ENCODE peak calls at places on chromosome 7, in ten cellular contexts. I is activated naive CD8-positive, alpha-beta T cell treated with anti-CD3 and anti-CD28 coated beads for 36 hours; C is naive thymus-derived CD4-positive, alpha-beta T cell; H is sciatic nerve; Z is lung; A is prostate gland; T is HFF-Myc; D is foreskin fibroblast; M is activated CD4-positive, CD25-positive, alpha-beta regulatory T cell; K is cardiac muscle cell. N is an unnamed sample.

GRCh38 chr7:18013936-18014335 is 13.7 kb downstream of the PRPS1L1 start:
- DNase-seq in I (no peak), C (no peak), H (no peak), Z (no peak), A (no peak), T (no peak), D (peak; percentile 42), M (no peak), K (peak; percentile 69), N (no peak)

GRCh38 chr7:73738220-73738611 is 386 bp downstream of the ABHD11 start:
- DNase-seq in I (peak; percentile 58), C (peak; percentile 26), H (peak; percentile 79), Z (peak; percentile 64), A (peak; percentile 60), T (no peak), D (peak; percentile 78), M (peak; percentile 48), K (peak; percentile 66), N (peak; percentile 70)

GRCh38 chr7:132557489-132558044 is 18.7 kb downstream of the PLXNA4 start:
- DNase-seq in I (no peak), C (no peak), H (no peak), Z (no peak), A (no peak), T (no peak), D (no peak), M (no peak), K (peak; percentile 56), N (no peak)

GRCh38 chr7:157996359-157997079 is 591.1 kb downstream of the PTPRN2 start:
- DNase-seq in I (no peak), C (no peak), H (no peak), Z (no peak), A (no peak), T (no peak), D (no peak), M (no peak), K (no peak), N (no peak)

GRCh38 chr7:17580141-17580540 is 281.7 kb downstream of the AHR start:
- DNase-seq in I (no peak), C (no peak), H (no peak), Z (no peak), A (no peak), T (peak; percentile 43), D (peak; percentile 91), M (no peak), K (peak; percentile 73), N (no peak)

GRCh38 chr7:73519867-73520672 is 2.0 kb downstream of the BAZ1B start:
- DNase-seq in I (peak; percentile 11), C (no peak), H (peak; percentile 53), Z (no peak), A (no peak), T (no peak), D (peak; percentile 15), M (no peak), K (no peak), N (no peak)

GRCh38 chr7:1024331-1024761 is 20.0 kb upstream of the GPR146 start:
- DNase-seq in I (no peak), C (no peak), H (no peak), Z (no peak), A (no peak), T (no peak), D (no peak), M (no peak), K (no peak), N (no peak)

GRCh38 chr7:33485746-33486491 is 356.6 kb downstream of the BBS9 start:
- DNase-seq in I (no peak), C (no peak), H (no peak), Z (no peak), A (no peak), T (no peak), D (peak; percentile 53), M (no peak), K (peak; percentile 11), N (no peak)

GRCh38 chr7:34070486-34071323 is 165.4 kb downstream of the BMPER start:
- DNase-seq in I (no peak), C (no peak), H (no peak), Z (no peak), A (no peak), T (no peak), D (no peak), M (no peak), K (peak; percentile 51), N (no peak)

GRCh38 chr7:154997840-154998370 is 5.0 kb downstream of the PAXIP1 start:
- DNase-seq in I (no peak), C (no peak), H (no peak), Z (no peak), A (no peak), T (no peak), D (no peak), M (no peak), K (no peak), N (no peak)

GRCh38 chr7:81470084-81470723 is 299.6 kb downstream of the HGF start:
- DNase-seq in I (peak; percentile 32), C (no peak), H (peak; percentile 85), Z (peak; percentile 53), A (peak; percentile 56), T (peak; percentile 59), D (peak; percentile 84), M (no peak), K (peak; percentile 87), N (no peak)

GRCh38 chr7:73885975-73886798 is 25.2 kb downstream of the TMEM270 start:
- DNase-seq in I (no peak), C (no peak), H (no peak), Z (no peak), A (peak; percentile 19), T (no peak), D (peak; percentile 82), M (no peak), K (peak; percentile 85), N (no peak)

GRCh38 chr7:1992554-1992953 is 240.2 kb downstream of the MAD1L1 start:
- DNase-seq in I (no peak), C (no peak), H (no peak), Z (no peak), A (no peak), T (no peak), D (no peak), M (no peak), K (no peak), N (no peak)

GRCh38 chr7:98869374-98870070 is at the start of gene TMEM130:
- DNase-seq in I (peak; percentile 14), C (no peak), H (no peak), Z (no peak), A (no peak), T (no peak), D (peak; percentile 45), M (no peak), K (no peak), N (no peak)

GRCh38 chr7:101790566-101791293 is 26.7 kb upstream of the CUX1 start:
- DNase-seq in I (no peak), C (no peak), H (no peak), Z (no peak), A (no peak), T (no peak), D (no peak), M (no peak), K (no peak), N (no peak)

GRCh38 chr7:1520574-1521234 is 9.8 kb upstream of the MAFK start:
- DNase-seq in I (no peak), C (no peak), H (no peak), Z (no peak), A (no peak), T (no peak), D (peak; percentile 72), M (no peak), K (peak; percentile 62), N (no peak)

GRCh38 chr7:8379264-8379663 is 54.1 kb upstream of the NXPH1 start:
- DNase-seq in I (no peak), C (no peak), H (no peak), Z (no peak), A (no peak), T (no peak), D (no peak), M (no peak), K (no peak), N (no peak)

GRCh38 chr7:26187380-26188290 is 12.9 kb downstream of the HNRNPA2B1 start:
- DNase-seq in I (no peak), C (no peak), H (no peak), Z (no peak), A (no peak), T (no peak), D (no peak), M (no peak), K (no peak), N (peak; percentile 17)

GRCh38 chr7:151087247-151088018 is 1.2 kb downstream of the AGAP3 start:
- DNase-seq in I (peak; percentile 40), C (no peak), H (peak; percentile 79), Z (no peak), A (peak; percentile 45), T (no peak), D (peak; percentile 89), M (no peak), K (peak; percentile 70), N (peak; percentile 28)

GRCh38 chr7:50857804-50858203 is 75.1 kb upstream of the GRB10 start:
- DNase-seq in I (no peak), C (no peak), H (no peak), Z (no peak), A (no peak), T (no peak), D (peak; percentile 32), M (no peak), K (no peak), N (no peak)

GRCh38 chr7:94393251-94393758 is 1.4 kb upstream of the COL1A2 start:
- DNase-seq in I (no peak), C (no peak), H (peak; percentile 84), Z (no peak), A (no peak), T (no peak), D (peak; percentile 74), M (no peak), K (peak; percentile 54), N (no peak)

GRCh38 chr7:38781991-38782390 is 127.0 kb downstream of the VPS41 start:
- DNase-seq in I (no peak), C (no peak), H (no peak), Z (no peak), A (no peak), T (no peak), D (no peak), M (no peak), K (no peak), N (no peak)

GRCh38 chr7:30923774-30924413 is 12.2 kb downstream of the AQP1 start:
- DNase-seq in I (no peak), C (no peak), H (peak; percentile 49), Z (no peak), A (no peak), T (no peak), D (no peak), M (no peak), K (no peak), N (no peak)

GRCh38 chr7:149865437-149865836 is 8.3 kb upstream of the ATP6V0E2 start:
- DNase-seq in I (peak; percentile 61), C (peak; percentile 71), H (no peak), Z (no peak), A (no peak), T (no peak), D (no peak), M (peak; percentile 56), K (peak; percentile 65), N (peak; percentile 66)

GRCh38 chr7:133051066-133051465 is 30.8 kb downstream of the CHCHD3 start:
- DNase-seq in I (no peak), C (no peak), H (no peak), Z (no peak), A (no peak), T (no peak), D (peak; percentile 71), M (no peak), K (peak; percentile 47), N (no peak)

GRCh38 chr7:120645976-120646375 is 212.0 kb downstream of the TSPAN12 start:
- DNase-seq in I (no peak), C (no peak), H (no peak), Z (no peak), A (no peak), T (no peak), D (no peak), M (no peak), K (no peak), N (no peak)

GRCh38 chr7:127535546-127536425 is 49.6 kb downstream of the GCC1 start:
- DNase-seq in I (no peak), C (no peak), H (no peak), Z (no peak), A (no peak), T (no peak), D (no peak), M (no peak), K (no peak), N (no peak)

GRCh38 chr7:144873316-144873845 is 37.5 kb upstream of the TPK1 start:
- DNase-seq in I (no peak), C (no peak), H (no peak), Z (no peak), A (no peak), T (no peak), D (no peak), M (no peak), K (no peak), N (no peak)

N was measured in naive thymus-derived CD8-positive, alpha-beta T cell.